ENCODE peak calls at places on chromosomes 6 and 20, in four cellular contexts. W is adrenal gland, Y is heart right ventricle, J is prostate gland. H is an unnamed sample.

GRCh38 chr6:101117397-101118185 is 236.5 kb upstream of the ASCC3 start:
- DNase-seq in Y (no peak), J (peak; percentile 4), W (no peak), H (no peak)

GRCh38 chr6:110041830-110042229 is 63.7 kb downstream of the GPR6 start:
- DNase-seq in W (no peak), J (peak; percentile 1), Y (no peak), H (no peak)

GRCh38 chr6:145789443-145789842 is 25.2 kb downstream of the FBXO30 start:
- DNase-seq in Y (no peak), J (no peak), W (no peak), H (no peak)

GRCh38 chr20:48983423-48984400 is 62.2 kb downstream of the ARFGEF2 start:
- DNase-seq in Y (peak; percentile 41), J (no peak), W (peak; percentile 90), H (peak; percentile 80)

GRCh38 chr6:11865926-11866325 is 87.3 kb upstream of the ADTRP start:
- DNase-seq in W (no peak), Y (no peak), J (no peak), H (no peak)

GRCh38 chr20:32763202-32763999 is 1.2 kb downstream of the DNMT3B start:
- DNase-seq in Y (no peak), W (no peak), J (no peak), H (peak; percentile 41)

GRCh38 chr20:33559994-33560393 is 70.1 kb downstream of the CBFA2T2 start:
- DNase-seq in W (no peak), Y (no peak), J (no peak), H (no peak)

GRCh38 chr6:2848851-2849250 is 7.2 kb upstream of the SERPINB1 start:
- DNase-seq in W (no peak), J (no peak), Y (no peak), H (no peak)

GRCh38 chr6:157050537-157051280 is 272.6 kb downstream of the TMEM242 start:
- DNase-seq in J (no peak), W (no peak), Y (peak; percentile 52), H (no peak)

GRCh38 chr6:106370639-106371038 is 10.1 kb downstream of the CRYBG1 start:
- DNase-seq in Y (no peak), W (no peak), J (no peak), H (no peak)

GRCh38 chr20:20578838-20579237 is 133.6 kb downstream of the RALGAPA2 start:
- DNase-seq in J (no peak), W (no peak), Y (no peak), H (no peak)

GRCh38 chr20:56630506-56631317 is 1.6 kb downstream of the TFAP2C start:
- DNase-seq in Y (no peak), J (peak; percentile 24), W (no peak), H (no peak)

GRCh38 chr6:36701401-36701991 is 3.9 kb downstream of the RAB44 start:
- DNase-seq in Y (no peak), W (no peak), J (no peak), H (peak; percentile 43)

GRCh38 chr6:6505111-6505510 is 83.4 kb upstream of the LY86 start:
- DNase-seq in J (no peak), W (no peak), Y (no peak), H (no peak)

GRCh38 chr6:76416821-76417605 is 344.6 kb upstream of the IMPG1 start:
- DNase-seq in Y (no peak), J (peak; percentile 44), W (no peak), H (no peak)

GRCh38 chr20:63942250-63943006 is 13.8 kb downstream of the UCKL1 start:
- DNase-seq in W (no peak), Y (no peak), J (no peak), H (no peak)

GRCh38 chr6:109087661-109088264 is 6.9 kb downstream of the SESN1 start:
- DNase-seq in J (no peak), Y (no peak), W (no peak), H (no peak)

GRCh38 chr6:36177166-36177565 is 19.4 kb upstream of the BRPF3 start:
- DNase-seq in J (no peak), W (no peak), Y (no peak), H (no peak)

GRCh38 chr6:82097676-82098075 is 149.9 kb downstream of the IBTK start:
- DNase-seq in W (no peak), J (no peak), Y (no peak), H (no peak)

GRCh38 chr20:4962257-4962855 is 39.0 kb downstream of the SLC23A2 start:
- DNase-seq in J (no peak), W (peak; percentile 33), Y (no peak), H (no peak)

GRCh38 chr20:3162080-3162611 is 2.5 kb upstream of the FASTKD5 start:
- DNase-seq in W (no peak), J (no peak), Y (no peak), H (peak; percentile 59)

GRCh38 chr6:84556541-84557335 is 207.7 kb downstream of the TBX18 start:
- DNase-seq in W (no peak), J (no peak), Y (no peak), H (no peak)

GRCh38 chr20:41174782-41175181 is 37.4 kb downstream of the PLCG1 start:
- DNase-seq in W (no peak), J (peak; percentile 3), Y (peak; percentile 51), H (no peak)

GRCh38 chr6:106177786-106178185 is 91.7 kb downstream of the PRDM1 start:
- DNase-seq in W (no peak), Y (no peak), J (no peak), H (no peak)

GRCh38 chr6:159038914-159039884 is 5.6 kb downstream of the TAGAP start:
- DNase-seq in J (no peak), Y (no peak), W (no peak), H (peak; percentile 43)

GRCh38 chr6:113732384-113732966 is 124.7 kb upstream of the MARCKS start:
- DNase-seq in Y (peak; percentile 72), W (no peak), J (no peak), H (peak; percentile 45)

GRCh38 chr20:40506567-40506966 is 182.5 kb downstream of the MAFB start:
- DNase-seq in W (peak; percentile 92), J (peak; percentile 40), Y (peak; percentile 78), H (peak; percentile 31)

GRCh38 chr20:48767269-48767960 is 60.4 kb downstream of the PREX1 start:
- DNase-seq in J (no peak), Y (no peak), W (no peak), H (no peak)

GRCh38 chr6:33622456-33623431 is 1.6 kb downstream of the ITPR3 start:
- DNase-seq in W (no peak), Y (no peak), J (no peak), H (no peak)

GRCh38 chr6:114000066-114000465 is 29.1 kb upstream of the HDAC2 start:
- DNase-seq in W (no peak), J (no peak), Y (no peak), H (no peak)

GRCh38 chr20:35766843-35767242 is 5.0 kb upstream of the PHF20 start:
- DNase-seq in W (no peak), Y (no peak), J (no peak), H (no peak)

GRCh38 chr6:109877028-109877726 is 100.9 kb upstream of the GPR6 start:
- DNase-seq in J (no peak), W (no peak), Y (no peak), H (no peak)

GRCh38 chr6:138499303-138499991 is at the start of gene NHSL1:
- DNase-seq in Y (no peak), J (no peak), W (no peak), H (no peak)

GRCh38 chr6:147053311-147053921 is 150.8 kb upstream of the STXBP5 start:
- DNase-seq in J (no peak), Y (no peak), W (no peak), H (no peak)

GRCh38 chr20:17699931-17700351 is at the start of gene BANF2:
- DNase-seq in Y (no peak), J (no peak), W (no peak), H (peak; percentile 88)

GRCh38 chr6:106141441-106142237 is 55.5 kb downstream of the PRDM1 start:
- DNase-seq in W (no peak), J (no peak), Y (no peak), H (no peak)

GRCh38 chr6:4607026-4607704 is 169.0 kb upstream of the CDYL start:
- DNase-seq in J (no peak), W (peak; percentile 75), Y (no peak), H (peak; percentile 17)

GRCh38 chr20:59678286-59678685 is 73.9 kb downstream of the PHACTR3 start:
- DNase-seq in Y (no peak), W (no peak), J (no peak), H (no peak)

GRCh38 chr20:7608246-7608645 is 332.0 kb downstream of the HAO1 start:
- DNase-seq in J (no peak), W (no peak), Y (no peak), H (no peak)

GRCh38 chr6:129903082-129903481 is 42.0 kb upstream of the TMEM244 start:
- DNase-seq in J (no peak), W (no peak), Y (no peak), H (no peak)
- H3K4me3 ChIP-seq in J (no peak overlapping the region), W (no peak overlapping the region), Y (no peak overlapping the region), H (no peak overlapping the region)

GRCh38 chr20:62563561-62563960 is 78.7 kb upstream of the SLCO4A1 start:
- DNase-seq in J (no peak), W (no peak), Y (no peak), H (no peak)
- H3K27me3 ChIP-seq in J (no peaks in the 10 kb centered on the region), W (peaks cover 28% of the 10 kb centered on the region), Y (no peaks in the 10 kb centered on the region), H (no peaks in the 10 kb centered on the region)

DNA sequence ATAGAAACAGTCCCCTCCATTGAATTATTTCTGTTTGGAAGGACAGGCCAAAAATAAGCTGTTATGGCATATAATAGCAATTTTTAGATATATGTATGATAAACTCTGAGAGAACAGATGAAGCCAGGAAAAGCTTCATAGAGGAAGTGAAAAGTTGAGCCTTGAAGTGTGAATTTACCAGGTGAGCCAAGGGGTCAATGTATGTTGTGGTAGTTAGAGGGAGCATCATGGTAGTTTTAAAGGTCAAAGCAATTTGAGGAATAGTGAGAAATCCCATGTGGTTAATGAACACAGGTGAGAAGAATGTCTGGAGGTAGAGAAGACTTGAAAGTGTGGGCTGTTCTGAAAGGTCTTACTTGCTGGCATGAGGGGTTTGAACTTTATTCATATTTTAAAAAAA is 47.0 kb downstream of the COL19A1 start:
- DNase-seq in J (no peak), W (no peak), Y (no peak), H (no peak)
- H3K9me3 ChIP-seq in J (no peaks in the 10 kb centered on the region), W (no peaks in the 10 kb centered on the region), Y (no peaks in the 10 kb centered on the region), H (no peaks in the 10 kb centered on the region)

DNA sequence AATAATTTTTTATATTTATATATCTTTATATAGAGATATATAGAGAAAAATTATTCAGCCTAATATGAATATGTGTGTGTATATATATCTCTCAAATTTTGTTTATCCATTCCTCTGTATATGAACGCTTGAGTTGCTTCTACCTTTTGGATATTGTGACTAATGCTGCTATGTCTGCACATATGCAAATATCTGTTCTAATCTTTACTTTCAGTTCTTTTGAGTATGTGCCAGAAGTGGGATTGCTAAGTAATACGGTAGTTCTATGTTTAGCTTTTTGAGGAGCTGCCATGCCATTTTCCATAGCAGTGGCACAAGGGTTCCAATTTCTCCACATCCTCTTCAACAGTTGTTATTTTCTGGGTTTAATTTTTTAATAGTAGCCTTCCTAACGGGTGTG is 72.8 kb upstream of the CEP85L start:
- DNase-seq in J (no peak), Y (no peak), W (no peak), H (no peak)
- H3K4me3 ChIP-seq in J (no peak overlapping the region), Y (no peak overlapping the region), W (no peak overlapping the region), H (no peak overlapping the region)

GRCh38 chr20:61785567-61785816 is 280.2 kb downstream of the TAF4 start:
- DNase-seq in J (no peak), Y (no peak), W (no peak), H (no peak)
- H3K27me3 ChIP-seq in J (no peaks in the 10 kb centered on the region), Y (no peaks in the 10 kb centered on the region), W (no peaks in the 10 kb centered on the region), H (no peaks in the 10 kb centered on the region)

H was measured in body of pancreas.